ENCODE peak calls at places on chromosome 14, in seven cellular contexts. V is IMR-90, T is mammary epithelial cell, O is stomach, X is thyroid gland, E is DND-41, P is brain microvascular endothelial cell. R is an unnamed sample.

GRCh38 chr14:92143309-92143708 is 21.5 kb downstream of the CPSF2 start:
- DNase-seq in X (no peak), O (no peak), V (no peak), T (no peak), P (no peak), E (no peak), R (no peak)

GRCh38 chr14:104206281-104206904 is 68.0 kb downstream of the KIF26A start:
- DNase-seq in V (no peak), X (peak), E (peak), T (no peak), O (peak), P (no peak), R (no peak)

GRCh38 chr14:35883677-35884293 is 57.6 kb downstream of the BRMS1L start:
- DNase-seq in P (peak), X (peak), O (peak), E (peak), V (peak), T (no peak), R (peak)

GRCh38 chr14:96062506-96062905 is 23.3 kb downstream of the C14orf132 start:
- DNase-seq in P (no peak), O (no peak), V (no peak), T (no peak), E (no peak), X (no peak), R (no peak)

GRCh38 chr14:71472961-71473340 is 459.3 kb upstream of the RGS6 start:
- DNase-seq in X (no peak), T (no peak), E (no peak), P (no peak), O (no peak), V (no peak), R (no peak)

GRCh38 chr14:68285421-68286179 is 466.0 kb downstream of the RAD51B start:
- DNase-seq in V (no peak), P (no peak), E (peak), X (no peak), T (no peak), O (no peak), R (no peak)

GRCh38 chr14:59698793-59699192 is 122.2 kb upstream of the CCDC175 start:
- DNase-seq in E (no peak), X (no peak), P (peak), V (no peak), O (no peak), T (peak), R (peak)

GRCh38 chr14:67428501-67429031 is 16.6 kb upstream of the PLEK2 start:
- DNase-seq in X (no peak), T (peak), V (peak), P (peak), O (peak), E (no peak), R (no peak)

GRCh38 chr14:85531141-85531593 is 1.2 kb downstream of the FLRT2 start:
- DNase-seq in T (peak), P (peak), O (peak), V (peak), E (no peak), X (peak), R (peak)

GRCh38 chr14:21408152-21408551 is 24.3 kb upstream of the SUPT16H start:
- DNase-seq in X (no peak), P (peak), O (no peak), T (peak), E (no peak), V (peak), R (peak)

GRCh38 chr14:104753528-104754212 is 723 bp downstream of the SIVA1 start:
- DNase-seq in X (peak), P (no peak), V (no peak), T (peak), O (no peak), E (peak), R (no peak)

GRCh38 chr14:42378880-42379279 is 772.2 kb downstream of the LRFN5 start:
- DNase-seq in P (no peak), T (no peak), E (no peak), X (no peak), V (no peak), O (no peak), R (no peak)

GRCh38 chr14:89185919-89186849 is 230.8 kb downstream of the FOXN3 start:
- DNase-seq in X (no peak), T (peak), P (peak), E (no peak), V (peak), O (no peak), R (peak)

GRCh38 chr14:73241481-73242165 is 4.3 kb downstream of the PAPLN start:
- DNase-seq in E (no peak), O (no peak), T (no peak), P (no peak), X (peak), V (no peak), R (no peak)

GRCh38 chr14:50231475-50232275 is at the start of gene SOS2:
- DNase-seq in P (peak), O (peak), X (peak), E (peak), T (peak), V (peak), R (peak)

GRCh38 chr14:53509227-53509822 is 356.2 kb upstream of the DDHD1 start:
- DNase-seq in T (peak), E (peak), V (peak), X (peak), O (no peak), P (no peak), R (peak)

GRCh38 chr14:105326891-105327694 is 12.5 kb downstream of the PACS2 start:
- DNase-seq in T (no peak), O (no peak), V (no peak), X (no peak), P (no peak), E (no peak), R (no peak)

GRCh38 chr14:56422703-56423213 is 156.8 kb upstream of the TMEM260 start:
- DNase-seq in X (peak), V (peak), P (peak), T (peak), O (peak), E (peak), R (peak)

GRCh38 chr14:77590845-77591506 is 25.5 kb downstream of the SPTLC2 start:
- DNase-seq in P (no peak), X (no peak), V (no peak), O (no peak), T (peak), E (no peak), R (no peak)

GRCh38 chr14:72879431-72879830 is 14.5 kb downstream of the DPF3 start:
- DNase-seq in X (no peak), P (no peak), O (no peak), V (no peak), T (no peak), E (no peak), R (no peak)

GRCh38 chr14:85573406-85573805 is 43.5 kb downstream of the FLRT2 start:
- DNase-seq in P (no peak), X (no peak), E (no peak), T (no peak), O (no peak), V (no peak), R (no peak)

GRCh38 chr14:80387563-80387981 is 176.3 kb upstream of the DIO2 start:
- DNase-seq in O (no peak), X (no peak), T (no peak), P (no peak), E (no peak), V (no peak), R (no peak)

GRCh38 chr14:33026850-33027420 is 88.3 kb downstream of the NPAS3 start:
- DNase-seq in P (no peak), V (no peak), E (no peak), X (no peak), O (no peak), T (no peak), R (no peak)

DNA sequence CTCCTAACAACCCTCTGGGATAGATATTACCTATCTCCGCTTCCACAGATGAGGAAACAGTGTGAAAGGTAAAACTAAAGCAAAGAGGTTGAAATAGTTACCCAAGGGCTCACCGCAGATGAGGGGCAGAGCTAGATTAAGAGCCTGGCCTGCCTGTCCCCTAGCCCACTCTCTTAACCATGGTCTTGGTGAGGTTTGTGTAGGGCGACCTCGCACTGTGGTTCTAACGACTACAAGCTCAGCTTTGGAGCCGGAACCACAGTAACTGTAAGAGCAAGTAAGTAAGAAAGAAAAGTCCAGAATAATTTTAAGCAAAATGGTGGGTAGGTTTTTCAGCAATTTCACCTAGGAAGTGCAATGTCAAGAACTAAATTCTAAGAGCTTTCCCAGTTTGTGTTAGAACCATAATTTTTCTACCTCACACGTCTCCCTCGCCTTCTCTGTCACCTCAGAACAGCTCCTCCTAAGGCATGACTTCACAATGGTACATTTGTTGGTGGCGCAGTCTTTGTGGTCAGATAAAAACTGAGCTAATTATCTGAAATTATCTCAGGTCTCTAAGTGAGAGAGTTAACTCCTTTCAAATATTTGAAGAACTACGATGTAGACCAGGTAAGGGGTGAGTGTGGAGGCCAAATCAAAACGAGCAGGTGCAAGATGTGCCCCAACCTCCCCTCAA is 64.8 kb downstream of the DAD1 start:
- DNase-seq in P (no peak), T (no peak), O (no peak), X (no peak), E (no peak), V (no peak), R (no peak)
- H3K27ac ChIP-seq in P (no peak), T (no peak), O (peak), X (no peak), E (no peak), V (no peak), R (no peak)

GRCh38 chr14:47536341-47536740 is 139.1 kb downstream of the MDGA2 start:
- DNase-seq in X (no peak), P (no peak), T (no peak), O (no peak), V (no peak), E (no peak), R (no peak)

GRCh38 chr14:47541652-47542051 is 133.8 kb downstream of the MDGA2 start:
- DNase-seq in T (no peak), V (no peak), P (no peak), X (no peak), O (no peak), E (no peak), R (no peak)

GRCh38 chr14:47539065-47539464 is 136.3 kb downstream of the MDGA2 start:
- DNase-seq in E (no peak), T (no peak), P (peak), V (no peak), X (no peak), O (no peak), R (no peak)
- TF ChIP-seq CTCF in E (peak), T (no peak), P (peak), V (no peak), X (no peak), O (no peak), R (no peak)

GRCh38 chr14:23322568-23323517 is 1.6 kb downstream of the PABPN1 start:
- DNase-seq in X (no peak), O (no peak), P (no peak), E (no peak), T (no peak), V (no peak), R (no peak)
- H3K27ac ChIP-seq in X (no peak), O (peak), P (peak), E (peak), T (peak), V (peak), R (peak)

GRCh38 chr14:55245657-55246268 is 25.5 kb upstream of the FBXO34 start:
- DNase-seq in P (peak), E (peak), V (peak), O (no peak), T (peak), X (peak), R (no peak)
- TF ChIP-seq CTCF in P (peak), E (peak), V (peak), O (no peak), T (peak), X (peak), R (peak)

GRCh38 chr14:93744876-93745275 is 43.4 kb downstream of the PRIMA1 start:
- DNase-seq in X (no peak), P (no peak), V (no peak), E (no peak), O (no peak), T (no peak), R (no peak)
- H3K27ac ChIP-seq in X (no peak), P (no peak), V (no peak), E (no peak), O (no peak), T (no peak), R (no peak)

GRCh38 chr14:26392498-26392897 is 205.3 kb downstream of the NOVA1 start:
- DNase-seq in V (no peak), X (no peak), O (no peak), E (no peak), T (no peak), P (no peak), R (no peak)

GRCh38 chr14:26398616-26399015 is 199.2 kb downstream of the NOVA1 start:
- DNase-seq in X (no peak), T (no peak), P (no peak), V (no peak), O (no peak), E (no peak), R (no peak)

GRCh38 chr14:26389646-26390508 is 208.0 kb downstream of the NOVA1 start:
- DNase-seq in O (no peak), E (no peak), P (no peak), X (no peak), V (peak), T (no peak), R (no peak)

GRCh38 chr14:26395726-26396125 is 202.1 kb downstream of the NOVA1 start:
- DNase-seq in X (no peak), O (no peak), P (no peak), E (no peak), T (no peak), V (no peak), R (no peak)

DNA sequence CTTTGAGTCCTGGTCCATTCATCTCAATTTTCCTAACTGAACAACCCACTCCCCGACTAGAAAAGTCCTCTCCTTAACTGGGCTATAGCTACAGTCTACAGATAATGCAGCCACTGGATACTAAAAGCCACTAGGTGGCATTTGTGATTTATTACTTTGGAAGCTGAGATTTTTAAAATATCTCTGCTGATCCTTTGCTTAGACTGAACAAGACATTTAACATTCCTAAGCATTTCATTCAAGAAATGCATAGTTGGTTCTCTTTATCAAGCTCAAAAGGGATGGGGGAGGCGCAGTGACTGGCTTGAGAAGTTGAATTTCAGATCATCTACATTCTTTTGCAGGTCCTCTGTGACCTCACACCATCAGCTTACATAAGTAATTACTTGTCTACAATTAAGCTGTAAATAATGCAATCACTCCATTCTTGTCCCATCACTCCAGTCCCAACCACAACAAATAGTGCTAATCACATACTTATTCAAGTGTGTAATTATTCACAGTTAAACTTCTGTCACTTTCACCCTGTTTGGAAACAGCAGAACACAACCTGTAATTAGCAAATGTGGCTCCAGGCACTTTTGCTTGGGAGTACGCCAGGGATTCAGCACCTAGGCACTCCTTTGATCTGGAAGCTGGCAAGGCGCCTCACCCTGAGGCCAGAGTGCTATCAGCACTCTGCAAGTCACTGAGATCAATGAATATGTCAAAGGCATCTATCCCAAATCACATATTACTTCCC is 203.5 kb downstream of the NOVA1 start:
- DNase-seq in O (peak), T (no peak), E (no peak), V (peak), P (no peak), X (no peak), R (no peak)
- TF ChIP-seq CTCF in O (no peak), T (no peak), E (no peak), V (peak), P (peak), X (peak), R (no peak)

DNA sequence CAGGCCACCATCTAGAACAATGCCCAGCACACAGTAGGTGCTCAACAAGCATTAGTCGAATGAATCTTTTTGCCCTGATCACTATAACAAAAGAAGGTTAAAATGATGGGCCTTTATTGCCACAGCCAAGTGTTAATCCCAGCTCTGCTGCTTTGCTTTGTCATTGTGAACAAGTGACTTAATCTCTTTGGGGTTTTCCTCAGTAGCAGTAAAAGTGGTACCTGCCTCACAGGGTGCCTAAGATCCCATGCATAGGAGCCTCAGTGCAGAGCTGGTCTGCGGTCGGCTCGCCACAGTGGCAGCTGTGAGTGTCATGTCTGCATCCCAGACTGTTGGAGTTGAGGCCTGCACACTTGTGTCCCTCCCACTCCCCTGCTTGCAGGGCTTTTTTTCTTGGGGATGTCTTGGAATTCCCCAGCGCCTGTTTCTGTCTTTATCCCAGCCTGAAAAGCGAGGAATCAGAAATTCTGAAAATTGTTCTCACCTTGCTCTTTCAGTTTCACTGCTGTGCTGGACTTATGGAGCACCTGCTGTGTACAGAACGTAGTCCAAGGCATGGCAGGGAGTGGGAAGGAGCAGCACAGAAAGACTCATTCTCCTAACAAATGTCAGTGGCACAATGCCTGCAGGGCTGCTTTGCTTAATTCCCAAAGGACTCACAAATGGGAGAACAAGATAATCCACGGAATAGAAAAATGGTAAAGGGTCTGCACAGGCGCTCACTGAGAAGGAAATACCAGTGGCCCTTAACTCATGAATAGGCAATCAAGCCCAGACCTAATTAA is 90.8 kb downstream of the EML1 start:
- DNase-seq in X (no peak), E (no peak), P (no peak), O (no peak), V (no peak), T (no peak), R (no peak)
- H3K27ac ChIP-seq in X (no peak), E (no peak), P (no peak), O (no peak), V (no peak), T (no peak), R (no peak)

GRCh38 chr14:61662001-61662400 is 33.3 kb upstream of the HIF1A start:
- DNase-seq in X (no peak), T (no peak), E (no peak), O (no peak), P (no peak), V (peak), R (no peak)
- TF ChIP-seq CTCF in X (no peak), T (no peak), E (no peak), O (no peak), P (no peak), V (no peak), R (no peak)

GRCh38 chr14:58151264-58151700 is 731 bp downstream of the ARMH4 start:
- DNase-seq in X (peak), E (no peak), O (no peak), P (peak), T (no peak), V (no peak), R (no peak)

GRCh38 chr14:58149196-58149595 is 2.8 kb downstream of the ARMH4 start:
- DNase-seq in V (no peak), X (no peak), E (no peak), T (no peak), P (no peak), O (no peak), R (no peak)

GRCh38 chr14:58150243-58150805 is 1.7 kb downstream of the ARMH4 start:
- DNase-seq in V (no peak), O (no peak), X (no peak), P (no peak), T (no peak), E (no peak), R (no peak)

GRCh38 chr14:58152569-58152857 is 500 bp upstream of the ARMH4 start:
- DNase-seq in O (no peak), E (no peak), T (no peak), P (no peak), X (no peak), V (no peak), R (no peak)

DNA sequence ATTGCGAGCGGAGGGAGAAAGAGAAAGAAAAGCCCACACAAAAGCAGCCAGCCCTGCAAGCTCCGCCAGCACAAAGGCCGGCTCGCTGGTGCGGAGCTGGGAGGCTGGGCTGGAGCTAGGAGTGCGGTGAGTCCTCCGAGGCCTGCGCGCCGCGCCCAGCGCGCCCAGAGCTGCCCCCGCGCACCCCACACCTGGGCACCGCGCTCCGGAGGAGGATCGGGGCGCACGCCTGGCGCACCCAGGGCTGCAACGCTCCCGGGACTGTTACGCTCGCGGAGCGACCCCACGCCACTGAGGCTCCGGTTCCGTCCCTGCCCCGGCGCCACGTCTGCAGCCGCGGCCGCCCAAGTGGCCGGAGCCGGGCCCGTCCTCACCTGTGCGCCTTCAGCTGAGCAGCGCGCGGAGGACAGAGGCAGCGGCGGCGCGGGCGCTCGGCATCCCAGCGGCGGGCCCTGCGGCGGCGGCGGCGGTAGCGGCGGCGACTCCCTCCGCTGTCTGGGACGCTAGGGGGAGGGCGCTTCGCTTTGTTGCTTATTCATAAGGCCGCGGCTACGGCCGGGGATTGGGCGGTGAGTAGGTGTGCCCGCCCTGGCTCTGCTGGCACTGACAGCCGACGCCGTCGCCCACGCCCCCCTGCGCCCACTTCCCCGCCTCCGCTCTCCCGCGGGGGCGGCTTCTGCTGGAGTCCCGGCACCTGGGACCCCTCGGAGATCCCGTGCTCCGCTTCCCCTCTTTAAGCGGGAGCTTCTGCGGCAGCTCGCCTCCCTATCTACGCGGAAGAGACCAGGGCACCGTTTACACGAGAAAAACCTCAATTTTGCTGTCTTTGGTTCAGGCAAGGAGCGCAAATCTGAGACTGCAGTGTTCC is at the start of gene ARMH4:
- DNase-seq in O (peak), P (peak), V (peak), X (peak), T (peak), E (peak), R (peak)
- H3K27ac ChIP-seq in O (peak), P (no peak), V (no peak), X (peak), T (no peak), E (no peak), R (no peak)

R was measured in RWPE1.